ENCODE peak calls at places on chromosome 15, in seven cellular contexts. One of them, this sample, is unnamed.

GRCh38 chr15:76334438-76335004 is 2.1 kb upstream of the ISL2 start:
- DNase-seq in mesenteric fat pad: no peak
- DNase-seq in stimulated activated CD8-positive, alpha-beta memory T cell treated with anti-CD3 and anti-CD28 coated beads, Interleukin-2, amount 100 ng/mL, for 48 hours: no peak
- DNase-seq in A549: no peak
- DNase-seq in GM20000: no peak
- DNase-seq in Kasumi-1: no peak
- DNase-seq in hypothalamus: no peak
- DNase-seq in this sample: peak

GRCh38 chr15:48946088-48946839 is 17.5 kb downstream of the SHC4 start:
- DNase-seq in Kasumi-1: peak
- DNase-seq in mesenteric fat pad: no peak
- DNase-seq in GM20000: no peak
- DNase-seq in hypothalamus: no peak
- DNase-seq in A549: peak
- DNase-seq in stimulated activated CD8-positive, alpha-beta memory T cell treated with anti-CD3 and anti-CD28 coated beads, Interleukin-2, amount 100 ng/mL, for 48 hours: no peak
- DNase-seq in this sample: no peak

GRCh38 chr15:50075292-50075691 is 43.7 kb downstream of the ATP8B4 start:
- DNase-seq in hypothalamus: no peak
- DNase-seq in Kasumi-1: no peak
- DNase-seq in mesenteric fat pad: no peak
- DNase-seq in stimulated activated CD8-positive, alpha-beta memory T cell treated with anti-CD3 and anti-CD28 coated beads, Interleukin-2, amount 100 ng/mL, for 48 hours: no peak
- DNase-seq in GM20000: no peak
- DNase-seq in A549: no peak
- DNase-seq in this sample: no peak

GRCh38 chr15:74831813-74832495 is 5.5 kb downstream of the CPLX3 start:
- DNase-seq in mesenteric fat pad: no peak
- DNase-seq in A549: no peak
- DNase-seq in stimulated activated CD8-positive, alpha-beta memory T cell treated with anti-CD3 and anti-CD28 coated beads, Interleukin-2, amount 100 ng/mL, for 48 hours: no peak
- DNase-seq in hypothalamus: no peak
- DNase-seq in Kasumi-1: no peak
- DNase-seq in GM20000: no peak
- DNase-seq in this sample: no peak

GRCh38 chr15:98760112-98760826 is 111.9 kb downstream of the IGF1R start:
- DNase-seq in A549: no peak
- DNase-seq in Kasumi-1: no peak
- DNase-seq in hypothalamus: no peak
- DNase-seq in mesenteric fat pad: no peak
- DNase-seq in GM20000: no peak
- DNase-seq in stimulated activated CD8-positive, alpha-beta memory T cell treated with anti-CD3 and anti-CD28 coated beads, Interleukin-2, amount 100 ng/mL, for 48 hours: no peak
- DNase-seq in this sample: peak

GRCh38 chr15:101027920-101028319 is 108.8 kb downstream of the LRRK1 start:
- DNase-seq in A549: no peak
- DNase-seq in Kasumi-1: no peak
- DNase-seq in hypothalamus: no peak
- DNase-seq in mesenteric fat pad: no peak
- DNase-seq in stimulated activated CD8-positive, alpha-beta memory T cell treated with anti-CD3 and anti-CD28 coated beads, Interleukin-2, amount 100 ng/mL, for 48 hours: no peak
- DNase-seq in GM20000: no peak
- DNase-seq in this sample: peak

GRCh38 chr15:23606226-23606625 is 40.8 kb downstream of the MKRN3 start:
- DNase-seq in stimulated activated CD8-positive, alpha-beta memory T cell treated with anti-CD3 and anti-CD28 coated beads, Interleukin-2, amount 100 ng/mL, for 48 hours: no peak
- DNase-seq in mesenteric fat pad: no peak
- DNase-seq in A549: no peak
- DNase-seq in GM20000: no peak
- DNase-seq in Kasumi-1: no peak
- DNase-seq in hypothalamus: no peak
- DNase-seq in this sample: no peak

GRCh38 chr15:85778107-85778776 is 16.5 kb downstream of the KLHL25 start:
- DNase-seq in hypothalamus: no peak
- DNase-seq in A549: no peak
- DNase-seq in stimulated activated CD8-positive, alpha-beta memory T cell treated with anti-CD3 and anti-CD28 coated beads, Interleukin-2, amount 100 ng/mL, for 48 hours: no peak
- DNase-seq in Kasumi-1: no peak
- DNase-seq in mesenteric fat pad: no peak
- DNase-seq in GM20000: no peak
- DNase-seq in this sample: no peak